ENCODE peak calls at places on chromosomes 13 and 19, in four cellular contexts. V, Q, G and T are unnamed samples. For H3K4me1, the result is how much of the 10 kb centered on the place peaks cover.

GRCh38 chr19:8487137-8487851 is 15.1 kb downstream of the PRAM1 start:
- DNase-seq in V (no peak), Q (no peak), G (no peak), T (no peak)

GRCh38 chr19:44072543-44073401 is 813 bp downstream of the ZNF284 start:
- DNase-seq in V (no peak), Q (no peak), G (no peak), T (peak)

GRCh38 chr13:27371932-27372331 is 52.5 kb upstream of the GTF3A start:
- DNase-seq in V (no peak), Q (no peak), G (peak), T (no peak)

GRCh38 chr13:113123226-113124150 is 889 bp downstream of the F10 start:
- DNase-seq in V (no peak), Q (peak), G (no peak), T (no peak)

GRCh38 chr13:109576331-109576813 is 210.0 kb downstream of the IRS2 start:
- DNase-seq in V (no peak), Q (no peak), G (no peak), T (no peak)

GRCh38 chr19:30029721-30030510 is 87.9 kb downstream of the URI1 start:
- DNase-seq in V (peak), Q (no peak), G (no peak), T (peak)

GRCh38 chr13:70253834-70254233 is 145.6 kb upstream of the KLHL1 start:
- DNase-seq in V (no peak), Q (no peak), G (no peak), T (peak)

GRCh38 chr13:51364404-51365008 is 25.0 kb downstream of the SERPINE3 start:
- DNase-seq in V (no peak), Q (no peak), G (no peak), T (peak)

GRCh38 chr19:57689750-57690149 is 8.0 kb downstream of the ZNF551 start:
- DNase-seq in V (no peak), Q (no peak), G (no peak), T (peak)

GRCh38 chr13:28620011-28620830 is 38.7 kb upstream of the POMP start:
- DNase-seq in V (no peak), Q (no peak), G (no peak), T (no peak)

GRCh38 chr19:15223649-15224371 is 8.4 kb downstream of the EPHX3 start:
- DNase-seq in V (no peak), Q (peak), G (no peak), T (no peak)

GRCh38 chr13:50222569-50223332 is 207.5 kb downstream of the KCNRG start:
- DNase-seq in V (no peak), Q (peak), G (peak), T (peak)

GRCh38 chr13:33262997-33263396 is 22.6 kb downstream of the STARD13 start:
- DNase-seq in V (no peak), Q (no peak), G (no peak), T (no peak)

GRCh38 chr13:33263484-33263883 is 22.1 kb downstream of the STARD13 start:
- DNase-seq in V (no peak), Q (no peak), G (no peak), T (no peak)

GRCh38 chr13:33261426-33262068 is 24.0 kb downstream of the STARD13 start:
- DNase-seq in V (no peak), Q (no peak), G (no peak), T (no peak)

GRCh38 chr13:33262069-33262487 is 23.5 kb downstream of the STARD13 start:
- DNase-seq in V (peak), Q (no peak), G (no peak), T (peak)

GRCh38 chr13:33262554-33262953 is 23.0 kb downstream of the STARD13 start:
- DNase-seq in V (no peak), Q (no peak), G (no peak), T (no peak)
- TF ChIP-seq CTCF in V (no peak), Q (no peak), G (no peak), T (no peak)

GRCh38 chr13:48153186-48153585 is 58.3 kb upstream of the MED4 start:
- DNase-seq in V (no peak), Q (no peak), G (no peak), T (no peak)
- H3K4me1 ChIP-seq in V (under half), Q (under half), G (under half), T (under half)

GRCh38 chr13:29832899-29833298 is 17.5 kb downstream of the UBL3 start:
- DNase-seq in V (no peak), Q (no peak), G (no peak), T (no peak)

GRCh38 chr13:29835280-29836061 is 14.9 kb downstream of the UBL3 start:
- DNase-seq in V (no peak), Q (no peak), G (no peak), T (no peak)

DNA sequence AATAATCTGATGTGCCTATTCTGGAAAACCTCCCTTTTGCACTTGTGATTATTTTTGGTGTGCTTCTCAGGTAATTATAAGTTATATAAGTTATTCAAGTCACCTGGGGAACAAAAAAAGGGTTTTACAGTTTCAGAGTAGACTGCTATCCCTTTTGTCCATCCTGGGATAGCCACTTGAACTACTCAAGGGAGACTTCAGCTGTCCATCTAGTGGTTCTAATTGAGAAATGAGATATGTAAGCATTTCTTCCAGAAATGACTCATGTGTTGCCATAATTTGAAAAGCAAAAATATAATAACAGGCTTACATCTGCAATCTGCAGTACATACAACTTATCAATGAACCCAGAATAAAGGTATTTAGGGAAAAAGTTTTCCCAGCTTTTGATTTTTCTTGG is 20.4 kb downstream of the UBL3 start:
- DNase-seq in V (no peak), Q (no peak), G (no peak), T (no peak)
- TF ChIP-seq CTCF in V (no peak), Q (no peak), G (no peak), T (peak)

GRCh38 chr19:54532528-54532927 is 29.9 kb downstream of the LAIR2 start:
- DNase-seq in V (peak), Q (no peak), G (no peak), T (no peak)
- H3K4me1 ChIP-seq in V (under half), Q (under half), G (under half), T (under half)